ENCODE peak calls at places on chromosomes 6 and 20, in seven cellular contexts. One of them, this sample, is unnamed. For H3K4me1 and H3K9me3, the result is how much of the 10 kb centered on the place peaks cover.

GRCh38 chr6:70369332-70369950 is 43.9 kb upstream of the FAM135A start:
- DNase-seq in GM12878: peak
- DNase-seq in tibial nerve: peak
- DNase-seq in breast epithelium: peak
- DNase-seq in spleen: peak
- DNase-seq in cardiac muscle cell: peak
- DNase-seq in tibial artery: no peak
- DNase-seq in this sample: peak

GRCh38 chr6:125571207-125571740 is 178.2 kb upstream of the HEY2 start:
- DNase-seq in tibial artery: no peak
- DNase-seq in tibial nerve: no peak
- DNase-seq in cardiac muscle cell: no peak
- DNase-seq in breast epithelium: no peak
- DNase-seq in GM12878: no peak
- DNase-seq in spleen: no peak
- DNase-seq in this sample: no peak

GRCh38 chr20:11766961-11767360 is 150.7 kb upstream of the BTBD3 start:
- DNase-seq in cardiac muscle cell: no peak
- DNase-seq in tibial nerve: no peak
- DNase-seq in GM12878: no peak
- DNase-seq in tibial artery: no peak
- DNase-seq in spleen: no peak
- DNase-seq in breast epithelium: no peak
- DNase-seq in this sample: no peak

GRCh38 chr6:119073307-119074051 is 5.0 kb downstream of the FAM184A start:
- DNase-seq in breast epithelium: no peak
- DNase-seq in tibial nerve: no peak
- DNase-seq in cardiac muscle cell: no peak
- DNase-seq in spleen: no peak
- DNase-seq in GM12878: no peak
- DNase-seq in tibial artery: no peak
- DNase-seq in this sample: no peak

GRCh38 chr6:136607204-136607931 is 57.1 kb upstream of the MAP7 start:
- DNase-seq in breast epithelium: no peak
- DNase-seq in GM12878: no peak
- DNase-seq in cardiac muscle cell: no peak
- DNase-seq in spleen: no peak
- DNase-seq in tibial nerve: no peak
- DNase-seq in tibial artery: no peak
- DNase-seq in this sample: no peak

GRCh38 chr6:31125162-31125561 is 4.9 kb upstream of the CDSN start:
- DNase-seq in cardiac muscle cell: peak
- DNase-seq in spleen: no peak
- DNase-seq in tibial artery: no peak
- DNase-seq in tibial nerve: no peak
- DNase-seq in breast epithelium: peak
- DNase-seq in GM12878: no peak
- DNase-seq in this sample: peak

GRCh38 chr6:154039231-154039842 is at the start of gene OPRM1:
- DNase-seq in cardiac muscle cell: peak
- DNase-seq in spleen: no peak
- DNase-seq in GM12878: no peak
- DNase-seq in tibial nerve: no peak
- DNase-seq in breast epithelium: no peak
- DNase-seq in tibial artery: peak
- DNase-seq in this sample: peak

GRCh38 chr6:112831022-112831421 is 483.9 kb downstream of the RFPL4B start:
- DNase-seq in breast epithelium: no peak
- DNase-seq in cardiac muscle cell: no peak
- DNase-seq in GM12878: no peak
- DNase-seq in spleen: no peak
- DNase-seq in tibial artery: no peak
- DNase-seq in tibial nerve: no peak
- DNase-seq in this sample: no peak

GRCh38 chr20:48795058-48795457 is 32.7 kb downstream of the PREX1 start:
- DNase-seq in tibial nerve: no peak
- DNase-seq in spleen: peak
- DNase-seq in GM12878: no peak
- DNase-seq in breast epithelium: no peak
- DNase-seq in tibial artery: no peak
- DNase-seq in cardiac muscle cell: no peak
- DNase-seq in this sample: no peak

GRCh38 chr6:18262812-18263560 is 1.3 kb downstream of the DEK start:
- DNase-seq in spleen: no peak
- DNase-seq in GM12878: peak
- DNase-seq in tibial nerve: no peak
- DNase-seq in cardiac muscle cell: peak
- DNase-seq in breast epithelium: no peak
- DNase-seq in tibial artery: no peak
- DNase-seq in this sample: peak

GRCh38 chr20:59170406-59171349 is 7.1 kb downstream of the ZNF831 start:
- DNase-seq in cardiac muscle cell: no peak
- DNase-seq in breast epithelium: no peak
- DNase-seq in tibial nerve: no peak
- DNase-seq in spleen: no peak
- DNase-seq in GM12878: no peak
- DNase-seq in tibial artery: no peak
- DNase-seq in this sample: no peak

GRCh38 chr6:145731432-145731831 is 3.9 kb downstream of the EPM2A start:
- DNase-seq in tibial nerve: no peak
- DNase-seq in GM12878: no peak
- DNase-seq in spleen: no peak
- DNase-seq in tibial artery: no peak
- DNase-seq in breast epithelium: no peak
- DNase-seq in cardiac muscle cell: peak
- DNase-seq in this sample: no peak

GRCh38 chr20:46568570-46569129 is 18.2 kb upstream of the OCSTAMP start:
- DNase-seq in tibial nerve: peak
- DNase-seq in tibial artery: peak
- DNase-seq in spleen: peak
- DNase-seq in GM12878: no peak
- DNase-seq in cardiac muscle cell: peak
- DNase-seq in breast epithelium: peak
- DNase-seq in this sample: peak

GRCh38 chr20:50380697-50381040 is 129.5 kb upstream of the PTPN1 start:
- DNase-seq in spleen: no peak
- DNase-seq in GM12878: no peak
- DNase-seq in tibial nerve: no peak
- DNase-seq in breast epithelium: no peak
- DNase-seq in tibial artery: no peak
- DNase-seq in cardiac muscle cell: peak
- DNase-seq in this sample: peak

GRCh38 chr6:138278326-138278725 is 60.0 kb upstream of the PBOV1 start:
- DNase-seq in GM12878: no peak
- DNase-seq in spleen: no peak
- DNase-seq in tibial nerve: no peak
- DNase-seq in cardiac muscle cell: peak
- DNase-seq in tibial artery: no peak
- DNase-seq in breast epithelium: no peak
- DNase-seq in this sample: no peak

GRCh38 chr20:31515775-31516107 is 1.5 kb downstream of the HM13 start:
- DNase-seq in breast epithelium: no peak
- DNase-seq in tibial nerve: no peak
- DNase-seq in cardiac muscle cell: no peak
- DNase-seq in GM12878: no peak
- DNase-seq in tibial artery: no peak
- DNase-seq in spleen: no peak
- DNase-seq in this sample: no peak

GRCh38 chr20:25035924-25036323 is 22.0 kb downstream of the ACSS1 start:
- DNase-seq in spleen: no peak
- DNase-seq in tibial nerve: no peak
- DNase-seq in tibial artery: no peak
- DNase-seq in GM12878: no peak
- DNase-seq in cardiac muscle cell: no peak
- DNase-seq in breast epithelium: no peak
- DNase-seq in this sample: no peak

GRCh38 chr6:157096105-157096504 is 227.2 kb downstream of the TMEM242 start:
- DNase-seq in tibial nerve: no peak
- DNase-seq in spleen: no peak
- DNase-seq in breast epithelium: no peak
- DNase-seq in cardiac muscle cell: no peak
- DNase-seq in GM12878: no peak
- DNase-seq in tibial artery: no peak
- DNase-seq in this sample: no peak

GRCh38 chr20:19181552-19181951 is 30.9 kb upstream of the SLC24A3 start:
- DNase-seq in cardiac muscle cell: no peak
- DNase-seq in breast epithelium: no peak
- DNase-seq in spleen: no peak
- DNase-seq in GM12878: peak
- DNase-seq in tibial nerve: no peak
- DNase-seq in tibial artery: no peak
- DNase-seq in this sample: no peak

DNA sequence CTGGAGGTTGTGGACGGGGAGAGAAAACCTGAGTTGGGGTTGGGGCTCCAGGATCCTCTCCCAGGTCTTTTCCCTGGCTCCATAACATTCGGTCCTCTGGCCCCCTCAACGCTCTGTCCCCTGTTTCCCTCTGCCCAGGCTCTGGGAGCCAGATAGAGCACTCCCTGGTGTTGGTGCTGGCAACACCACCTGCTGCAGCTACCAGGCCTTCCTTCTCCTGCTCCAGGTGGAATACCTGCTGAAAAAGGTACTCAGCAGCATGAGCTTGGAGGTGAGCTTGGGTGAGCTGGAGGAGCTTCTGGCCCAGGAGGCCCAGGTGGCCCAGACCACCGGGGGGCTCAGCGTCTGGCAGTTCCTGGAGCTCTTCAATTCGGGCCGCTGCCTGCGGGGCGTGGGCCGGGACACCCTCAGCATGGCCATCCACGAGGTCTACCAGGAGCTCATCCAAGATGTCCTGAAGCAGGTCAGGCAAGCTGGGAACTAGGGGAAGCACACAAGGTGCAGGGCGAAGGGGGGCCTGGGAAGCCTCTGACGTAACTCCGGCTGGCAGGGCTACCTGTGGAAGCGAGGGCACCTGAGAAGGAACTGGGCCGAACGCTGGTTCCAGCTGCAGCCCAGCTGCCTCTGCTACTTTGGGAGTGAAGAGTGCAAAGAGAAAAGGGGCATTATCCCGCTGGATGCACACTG is 14.6 kb downstream of the DEF6 start:
- DNase-seq in spleen: peak
- DNase-seq in tibial nerve: no peak
- DNase-seq in tibial artery: no peak
- DNase-seq in breast epithelium: no peak
- DNase-seq in cardiac muscle cell: no peak
- DNase-seq in GM12878: no peak
- DNase-seq in this sample: no peak
- H3K4me1 ChIP-seq in spleen: under half
- H3K4me1 ChIP-seq in tibial nerve: under half
- H3K4me1 ChIP-seq in tibial artery: under half
- H3K4me1 ChIP-seq in breast epithelium: under half
- H3K4me1 ChIP-seq in cardiac muscle cell: under half
- H3K4me1 ChIP-seq in GM12878: under half
- H3K4me1 ChIP-seq in this sample: under half

GRCh38 chr20:7237251-7237650 is 469.8 kb downstream of the BMP2 start:
- DNase-seq in GM12878: no peak
- DNase-seq in tibial artery: no peak
- DNase-seq in cardiac muscle cell: no peak
- DNase-seq in spleen: no peak
- DNase-seq in breast epithelium: no peak
- DNase-seq in tibial nerve: no peak
- DNase-seq in this sample: no peak

GRCh38 chr20:7240490-7240889 is 473.0 kb downstream of the BMP2 start:
- DNase-seq in tibial artery: no peak
- DNase-seq in spleen: no peak
- DNase-seq in tibial nerve: no peak
- DNase-seq in breast epithelium: no peak
- DNase-seq in GM12878: no peak
- DNase-seq in cardiac muscle cell: no peak
- DNase-seq in this sample: no peak
- H3K9me3 ChIP-seq in tibial artery: under half
- H3K9me3 ChIP-seq in spleen: under half
- H3K9me3 ChIP-seq in tibial nerve: under half
- H3K9me3 ChIP-seq in breast epithelium: under half
- H3K9me3 ChIP-seq in GM12878: under half
- H3K9me3 ChIP-seq in cardiac muscle cell: under half
- H3K9me3 ChIP-seq in this sample: under half

GRCh38 chr20:37899105-37900045 is 3.6 kb upstream of the VSTM2L start:
- DNase-seq in breast epithelium: no peak
- DNase-seq in tibial artery: no peak
- DNase-seq in cardiac muscle cell: no peak
- DNase-seq in GM12878: no peak
- DNase-seq in spleen: no peak
- DNase-seq in tibial nerve: no peak
- DNase-seq in this sample: no peak

GRCh38 chr20:37893566-37894241 is 9.2 kb upstream of the VSTM2L start:
- DNase-seq in GM12878: no peak
- DNase-seq in tibial nerve: no peak
- DNase-seq in spleen: no peak
- DNase-seq in cardiac muscle cell: no peak
- DNase-seq in tibial artery: no peak
- DNase-seq in breast epithelium: no peak
- DNase-seq in this sample: no peak

GRCh38 chr20:37894454-37894853 is 8.5 kb upstream of the VSTM2L start:
- DNase-seq in tibial artery: no peak
- DNase-seq in tibial nerve: no peak
- DNase-seq in cardiac muscle cell: no peak
- DNase-seq in breast epithelium: no peak
- DNase-seq in GM12878: no peak
- DNase-seq in spleen: no peak
- DNase-seq in this sample: no peak

GRCh38 chr20:37898301-37899104 is 4.4 kb upstream of the VSTM2L start:
- DNase-seq in GM12878: no peak
- DNase-seq in spleen: no peak
- DNase-seq in tibial nerve: no peak
- DNase-seq in breast epithelium: no peak
- DNase-seq in tibial artery: no peak
- DNase-seq in cardiac muscle cell: no peak
- DNase-seq in this sample: no peak

GRCh38 chr20:37897008-37897548 is 5.8 kb upstream of the VSTM2L start:
- DNase-seq in cardiac muscle cell: peak
- DNase-seq in spleen: no peak
- DNase-seq in tibial artery: no peak
- DNase-seq in GM12878: no peak
- DNase-seq in tibial nerve: no peak
- DNase-seq in breast epithelium: no peak
- DNase-seq in this sample: peak
- H3K27ac ChIP-seq in cardiac muscle cell: no peak
- H3K27ac ChIP-seq in spleen: peak
- H3K27ac ChIP-seq in tibial artery: no peak
- H3K27ac ChIP-seq in GM12878: no peak
- H3K27ac ChIP-seq in tibial nerve: no peak
- H3K27ac ChIP-seq in breast epithelium: no peak
- H3K27ac ChIP-seq in this sample: peak

DNA sequence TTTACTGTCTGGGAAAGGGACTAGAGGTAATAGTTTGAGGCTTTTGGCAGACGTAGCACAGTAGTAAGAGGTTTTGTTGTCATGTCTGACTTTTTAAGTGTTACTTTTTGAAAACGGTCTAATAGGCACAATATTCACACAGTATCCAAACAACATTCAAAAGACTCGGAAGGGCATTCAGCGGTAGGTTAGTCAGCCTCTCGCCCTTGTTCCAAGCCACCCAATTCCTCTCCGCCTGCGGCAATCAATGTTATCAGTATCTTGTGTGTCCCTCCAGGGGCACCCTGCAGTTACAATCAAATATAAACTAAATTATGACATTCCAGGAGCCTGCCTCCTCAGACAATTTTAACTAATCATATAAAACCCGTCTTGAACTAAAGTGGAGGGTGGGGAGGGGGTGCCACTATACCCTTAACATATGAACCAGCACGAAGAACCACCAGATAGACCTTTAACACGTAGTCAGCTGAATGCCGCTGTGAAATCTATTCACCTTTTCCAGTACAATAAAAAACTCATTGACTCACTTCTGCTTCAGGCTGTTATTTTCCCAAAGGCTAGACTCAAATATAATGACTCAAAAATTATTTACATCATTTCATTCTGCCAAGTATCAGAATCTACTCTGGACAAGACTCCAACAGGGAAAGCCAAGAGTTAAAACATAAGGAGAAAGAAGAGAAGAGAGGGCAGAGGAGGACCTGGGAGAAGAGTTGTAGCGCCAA is 1.7 kb downstream of the TENT5A start:
- DNase-seq in tibial artery: no peak
- DNase-seq in spleen: no peak
- DNase-seq in breast epithelium: no peak
- DNase-seq in cardiac muscle cell: no peak
- DNase-seq in GM12878: no peak
- DNase-seq in tibial nerve: no peak
- DNase-seq in this sample: peak
- H3K4me1 ChIP-seq in tibial artery: under half
- H3K4me1 ChIP-seq in spleen: half or more
- H3K4me1 ChIP-seq in breast epithelium: under half
- H3K4me1 ChIP-seq in cardiac muscle cell: under half
- H3K4me1 ChIP-seq in GM12878: under half
- H3K4me1 ChIP-seq in tibial nerve: under half
- H3K4me1 ChIP-seq in this sample: under half